ENCODE peak calls at places on chromosomes 7 and 10, in nine cellular contexts. B is stomach, O is PC-3, C is cardiac fibroblast, T is ovary, N is IMR-90, U is GM12865, Y is mucosa of descending colon, V is choroid plexus epithelial cell. G is an unnamed sample.

GRCh38 chr7:11760372-11760771 is 71.6 kb downstream of the THSD7A start:
- DNase-seq in Y (no peak), O (no peak), T (no peak), B (no peak), N (no peak), C (peak), U (no peak), V (peak), G (no peak)

GRCh38 chr10:5897504-5897903 is 7.5 kb downstream of the FBH1 start:
- DNase-seq in O (no peak), Y (no peak), T (no peak), V (no peak), B (peak), N (no peak), U (no peak), C (no peak), G (no peak)

GRCh38 chr10:95758351-95759025 is 2.5 kb downstream of the ENTPD1 start:
- DNase-seq in C (no peak), O (no peak), B (no peak), Y (no peak), N (peak), U (peak), T (no peak), V (peak), G (no peak)

GRCh38 chr7:24966802-24967201 is 13.2 kb downstream of the OSBPL3 start:
- DNase-seq in T (no peak), O (no peak), N (peak), B (no peak), C (no peak), V (peak), Y (no peak), U (peak), G (no peak)

GRCh38 chr7:80614911-80615310 is 23.5 kb upstream of the CD36 start:
- DNase-seq in B (no peak), T (no peak), U (no peak), N (peak), O (peak), C (peak), Y (no peak), V (peak), G (no peak)

GRCh38 chr7:68504766-68505165 is 1093.5 kb upstream of the AUTS2 start:
- DNase-seq in U (no peak), T (no peak), V (no peak), N (no peak), C (no peak), B (no peak), O (no peak), Y (no peak), G (no peak)

GRCh38 chr10:96610817-96611216 is 24.0 kb upstream of the TM9SF3 start:
- DNase-seq in B (peak), T (no peak), O (no peak), V (no peak), U (no peak), Y (peak), C (no peak), N (no peak), G (no peak)

GRCh38 chr10:73768881-73769280 is 13.0 kb upstream of the CHCHD1 start:
- DNase-seq in U (peak), N (no peak), C (no peak), O (no peak), Y (no peak), B (no peak), V (no peak), T (no peak), G (no peak)

GRCh38 chr7:106284516-106285050 is at the start of gene NAMPT:
- DNase-seq in T (peak), B (peak), Y (peak), V (no peak), U (peak), N (no peak), O (peak), C (no peak), G (peak)

GRCh38 chr7:107103369-107103768 is 58.9 kb downstream of the PRKAR2B start:
- DNase-seq in B (no peak), C (no peak), T (no peak), N (peak), O (peak), V (no peak), Y (no peak), U (no peak), G (no peak)

GRCh38 chr7:115299379-115300038 is 377.6 kb downstream of the MDFIC start:
- DNase-seq in T (no peak), C (no peak), N (no peak), B (no peak), U (no peak), V (no peak), O (no peak), Y (no peak), G (no peak)

GRCh38 chr7:453597-454306 is 65.9 kb downstream of the PDGFA start:
- DNase-seq in O (no peak), C (no peak), Y (peak), B (no peak), U (no peak), T (no peak), N (no peak), V (no peak), G (no peak)

GRCh38 chr10:68105820-68106219 is 3.5 kb upstream of the MYPN start:
- DNase-seq in N (peak), C (peak), O (peak), B (no peak), V (peak), Y (no peak), T (no peak), U (peak), G (no peak)

GRCh38 chr7:10934292-10934691 is 39.4 kb upstream of the PHF14 start:
- DNase-seq in O (no peak), B (no peak), V (peak), Y (no peak), C (peak), N (peak), U (no peak), T (no peak), G (no peak)

GRCh38 chr10:30352377-30352776 is 3.3 kb upstream of the MTPAP start:
- DNase-seq in C (no peak), B (no peak), U (no peak), N (no peak), Y (no peak), O (no peak), V (no peak), T (no peak), G (no peak)

GRCh38 chr10:128422221-128422620 is 296.0 kb upstream of the MKI67 start:
- DNase-seq in V (no peak), N (no peak), B (no peak), U (no peak), T (no peak), C (no peak), Y (no peak), O (no peak), G (no peak)

GRCh38 chr7:95675016-95675415 is 78.7 kb upstream of the PDK4 start:
- DNase-seq in V (no peak), U (no peak), Y (no peak), O (peak), B (no peak), T (no peak), C (no peak), N (no peak), G (no peak)

GRCh38 chr7:57198801-57199200 is 66.6 kb upstream of the ZNF479 start:
- DNase-seq in C (no peak), U (no peak), V (no peak), B (no peak), T (no peak), N (no peak), O (no peak), Y (peak), G (peak)

GRCh38 chr7:129877146-129877792 is 75.5 kb downstream of the UBE2H start:
- DNase-seq in T (no peak), U (no peak), O (no peak), B (no peak), V (peak), C (peak), Y (no peak), N (no peak), G (no peak)

GRCh38 chr7:157719008-157719682 is 382.3 kb downstream of the DNAJB6 start:
- DNase-seq in O (no peak), U (no peak), C (no peak), B (no peak), Y (no peak), T (no peak), N (no peak), V (no peak), G (no peak)

GRCh38 chr7:124652237-124652636 is 113.4 kb downstream of the GPR37 start:
- DNase-seq in O (peak), C (no peak), U (no peak), Y (no peak), B (no peak), T (no peak), V (peak), N (peak), G (no peak)

GRCh38 chr7:66366701-66367100 is 161.6 kb downstream of the TPST1 start:
- DNase-seq in C (no peak), B (no peak), T (no peak), U (no peak), O (no peak), N (no peak), Y (no peak), V (no peak), G (no peak)

GRCh38 chr7:50730459-50731400 is 52.0 kb downstream of the GRB10 start:
- DNase-seq in U (no peak), Y (no peak), T (no peak), O (peak), C (no peak), V (no peak), B (no peak), N (no peak), G (peak)

GRCh38 chr7:157255201-157255606 is 81.6 kb upstream of the DNAJB6 start:
- DNase-seq in O (no peak), N (no peak), T (no peak), B (no peak), U (no peak), C (peak), Y (no peak), V (peak), G (no peak)

GRCh38 chr10:30736685-30737232 is 107.2 kb upstream of the LYZL2 start:
- DNase-seq in U (peak), N (peak), C (peak), V (peak), O (peak), B (peak), Y (no peak), T (no peak), G (peak)

GRCh38 chr10:98433881-98434732 is 12.6 kb downstream of the HPS1 start:
- DNase-seq in O (peak), C (no peak), Y (no peak), U (no peak), N (peak), B (no peak), V (peak), T (no peak), G (peak)

DNA sequence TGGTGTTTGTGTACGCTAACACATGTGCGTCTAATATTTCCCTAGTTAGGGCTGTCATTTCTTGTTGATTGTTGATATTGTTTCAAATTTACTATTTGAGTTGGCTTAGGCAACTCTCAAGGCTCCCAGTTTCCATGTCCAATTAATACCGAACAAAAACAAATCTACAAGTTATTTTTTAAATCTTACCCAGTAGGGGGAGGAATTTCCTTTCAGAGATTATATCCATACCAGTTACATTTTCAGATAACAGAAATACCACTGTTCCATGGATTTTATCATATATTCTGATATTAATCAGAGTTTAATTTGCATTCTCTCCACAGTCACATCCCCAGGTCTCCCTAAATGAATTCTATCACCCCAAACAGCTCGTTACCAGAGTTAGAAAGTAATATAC is 7.2 kb upstream of the AKR1B10 start:
- DNase-seq in Y (no peak), B (no peak), U (no peak), O (peak), V (peak), N (peak), T (no peak), C (peak), G (no peak)
- TF ChIP-seq CTCF in Y (no peak), B (no peak), U (no peak), O (no peak), V (peak), N (peak), T (no peak), C (no peak), G (peak)

GRCh38 chr10:84668186-84668763 is 339.9 kb downstream of the CCSER2 start:
- DNase-seq in B (no peak), V (no peak), C (no peak), U (no peak), T (no peak), Y (no peak), N (no peak), O (no peak), G (no peak)

GRCh38 chr10:84660340-84661159 is 332.2 kb downstream of the CCSER2 start:
- DNase-seq in V (no peak), U (no peak), Y (no peak), T (no peak), O (no peak), N (no peak), B (no peak), C (no peak), G (no peak)

GRCh38 chr10:84665211-84665610 is 336.8 kb downstream of the CCSER2 start:
- DNase-seq in T (no peak), U (no peak), N (no peak), V (no peak), C (no peak), B (no peak), Y (no peak), O (no peak), G (no peak)

GRCh38 chr10:84665883-84666463 is 337.6 kb downstream of the CCSER2 start:
- DNase-seq in T (no peak), B (no peak), O (peak), N (no peak), U (peak), C (no peak), V (no peak), Y (no peak), G (no peak)
- TF ChIP-seq CTCF in T (no peak), B (no peak), O (peak), N (peak), U (peak), C (no peak), V (peak), Y (peak), G (no peak)

DNA sequence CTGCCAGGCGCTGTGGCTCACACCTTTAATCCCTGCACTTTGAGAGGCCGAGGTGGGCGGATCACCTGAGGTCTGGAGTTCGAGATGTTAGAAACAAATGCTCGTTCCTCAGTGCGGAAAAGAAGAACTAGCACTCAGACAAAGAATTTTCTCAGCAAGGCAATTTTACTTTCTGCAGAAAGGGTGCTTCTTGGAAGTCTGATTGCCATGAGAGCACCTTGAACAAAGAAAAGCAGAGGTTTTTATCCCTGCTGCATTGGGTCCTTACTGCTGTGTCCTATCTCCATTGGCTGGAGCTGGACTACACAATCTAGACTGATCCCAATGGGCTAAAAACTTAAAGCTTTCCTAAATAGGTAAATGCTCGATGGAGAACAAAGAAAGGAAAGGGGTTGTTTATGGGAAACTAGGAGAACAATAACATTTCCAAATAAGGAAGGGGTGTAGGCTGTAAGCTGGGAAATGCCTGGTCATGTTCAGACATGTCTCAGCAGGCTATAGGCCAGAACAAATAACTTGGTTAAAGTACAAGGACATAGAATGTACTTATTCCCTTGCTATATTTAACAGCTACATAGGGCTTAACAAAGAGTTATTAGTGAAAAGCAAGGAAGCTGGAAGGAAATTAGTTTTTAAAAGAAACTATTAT is 26.1 kb upstream of the ACTR3B start:
- DNase-seq in V (no peak), C (no peak), B (no peak), O (no peak), U (no peak), Y (no peak), T (no peak), N (no peak), G (no peak)
- TF ChIP-seq CTCF in V (no peak), C (no peak), B (no peak), O (no peak), U (no peak), Y (no peak), T (no peak), N (no peak), G (no peak)

DNA sequence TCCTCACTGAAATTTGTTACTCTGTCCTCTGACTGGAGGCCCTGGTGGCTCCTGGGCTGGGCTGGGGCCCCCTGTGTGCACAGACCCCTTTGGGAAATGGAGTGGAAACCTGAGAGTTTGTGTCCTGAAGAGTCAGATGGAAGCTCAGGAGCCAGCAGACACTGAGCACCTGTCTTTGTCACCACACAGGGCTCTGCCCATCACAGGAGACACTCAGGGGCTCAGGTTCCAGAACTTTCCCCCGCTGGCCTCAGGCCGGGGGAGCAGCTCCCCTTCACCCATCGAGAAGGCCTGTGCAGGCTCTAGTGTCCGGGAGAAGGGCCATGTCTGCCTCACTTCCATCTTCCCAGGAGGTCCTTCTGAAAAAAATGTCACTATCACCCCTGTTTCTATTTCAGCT is 22.3 kb upstream of the PITRM1 start:
- DNase-seq in C (no peak), T (no peak), U (no peak), N (no peak), Y (no peak), V (no peak), B (no peak), O (no peak), G (peak)
- TF ChIP-seq CTCF in C (no peak), T (no peak), U (no peak), N (no peak), Y (no peak), V (no peak), B (no peak), O (no peak), G (no peak)

DNA sequence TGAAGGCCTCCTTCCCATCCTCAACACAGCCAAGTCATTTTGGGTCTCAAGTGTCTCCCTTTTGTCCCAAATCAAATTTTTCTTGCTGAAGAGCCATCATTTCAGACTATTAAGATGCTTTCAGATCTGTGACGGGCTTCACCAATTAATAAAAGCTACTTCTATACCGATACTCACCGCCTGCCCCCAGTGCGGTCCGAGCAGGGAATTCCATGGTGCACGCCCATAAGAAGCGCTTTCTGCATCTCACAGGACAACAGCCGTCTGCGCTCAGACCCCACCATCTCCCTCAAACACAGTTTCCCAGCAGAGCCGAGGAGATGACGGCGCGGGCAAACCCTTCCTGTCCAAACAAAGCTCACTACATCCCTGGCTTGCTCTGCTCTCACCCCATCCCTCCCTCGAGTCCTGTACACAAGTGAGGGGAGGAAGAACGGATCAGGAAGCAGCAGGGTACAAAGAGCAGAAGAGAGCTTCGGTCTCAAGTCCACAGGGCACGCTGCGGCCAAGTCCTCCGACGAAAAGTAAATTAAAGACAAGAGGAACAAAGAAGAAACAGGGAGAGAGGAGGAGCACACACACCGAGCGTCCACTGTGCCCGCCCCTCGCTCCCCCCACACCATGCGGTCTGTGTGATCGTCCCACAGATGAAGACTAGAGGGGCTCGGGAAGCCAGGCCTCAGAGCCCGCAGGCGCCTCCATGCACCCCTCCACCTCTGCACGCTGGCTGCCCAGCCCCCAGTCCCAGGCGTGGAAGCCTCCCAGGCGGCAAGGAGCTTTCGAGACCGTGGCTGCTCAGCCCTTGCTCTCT is 122.0 kb downstream of the MAD1L1 start:
- DNase-seq in O (no peak), N (peak), Y (no peak), U (no peak), V (peak), T (no peak), B (peak), C (peak), G (no peak)
- TF ChIP-seq CTCF in O (no peak), N (no peak), Y (no peak), U (no peak), V (no peak), T (no peak), B (no peak), C (no peak), G (no peak)